ENCODE peak calls at places on chromosomes 12 and 14, in ten cellular contexts. N is activated CD4-positive, alpha-beta T cell treated with anti-CD3 and anti-CD28 coated beads for 48 hours; P is CD4-positive, CD25-positive, alpha-beta regulatory T cell; H is NCI-H1105 treated with DMSO at 0.1 percent for 48 hours; M is AG09309; R is left colon; Y is T follicular helper cell; O is NCI-H2081; I is choroid plexus epithelial cell; S is activated CD4-positive, CD25-positive, alpha-beta regulatory T cell treated with anti-CD3 and anti-CD28 coated beads, Interleukin-2, amount 50 U/mL, for 16 hours. A is an unnamed sample.

GRCh38 chr12:76784600-76785051 is 20.7 kb downstream of the ZDHHC17 start:
- DNase-seq in N (no peak), P (no peak), H (no peak), M (no peak), R (no peak), Y (no peak), O (no peak), I (peak), S (no peak), A (peak)

GRCh38 chr14:104682107-104682593 is 7.3 kb upstream of the INF2 start:
- DNase-seq in N (no peak), P (no peak), H (no peak), M (no peak), R (peak), Y (no peak), O (no peak), I (no peak), S (no peak), A (peak)

GRCh38 chr14:29637406-29637805 is 290.2 kb downstream of the PRKD1 start:
- DNase-seq in N (no peak), P (no peak), H (peak), M (no peak), R (no peak), Y (no peak), O (peak), I (peak), S (no peak), A (peak)

GRCh38 chr14:54651649-54652048 is 84.7 kb downstream of the SAMD4A start:
- DNase-seq in N (no peak), P (no peak), H (no peak), M (no peak), R (no peak), Y (no peak), O (no peak), I (no peak), S (no peak), A (peak)

GRCh38 chr12:87439990-87440827 is 589.0 kb downstream of the C12orf50 start:
- DNase-seq in N (no peak), P (no peak), H (no peak), M (no peak), R (peak), Y (no peak), O (no peak), I (peak), S (no peak), A (peak)

GRCh38 chr14:72558721-72559120 is 335.2 kb downstream of the DPF3 start:
- DNase-seq in N (no peak), P (no peak), H (no peak), M (peak), R (no peak), Y (no peak), O (no peak), I (peak), S (no peak), A (peak)

GRCh38 chr14:100384819-100385813 is 62.0 kb downstream of the SLC25A47 start:
- DNase-seq in N (no peak), P (no peak), H (peak), M (no peak), R (no peak), Y (no peak), O (peak), I (peak), S (no peak), A (peak)

GRCh38 chr12:53427905-53428594 is 4.4 kb downstream of the AMHR2 start:
- DNase-seq in N (peak), P (no peak), H (no peak), M (peak), R (no peak), Y (no peak), O (no peak), I (peak), S (no peak), A (peak)

GRCh38 chr14:93160353-93160801 is 24.3 kb downstream of the MOAP1 start:
- DNase-seq in N (no peak), P (no peak), H (no peak), M (no peak), R (no peak), Y (no peak), O (peak), I (peak), S (no peak), A (peak)